ENCODE peak calls at places on chromosomes 12 and 14, in eight cellular contexts. Z is HL-60, E is neural progenitor cell, I is foreskin keratinocyte, G is GM13976, R is NB4, Y is A549, T is tibial nerve. C is an unnamed sample.

GRCh38 chr14:34344318-34344717 is 117.7 kb downstream of the SPTSSA start:
- DNase-seq in Z (no peak), E (no peak), I (no peak), G (no peak), R (no peak), Y (no peak), T (no peak), C (no peak)

GRCh38 chr14:66359500-66359899 is 126.7 kb upstream of the CCDC196 start:
- DNase-seq in Z (no peak), E (peak; percentile 79), I (no peak), G (peak; percentile 47), R (peak; percentile 64), Y (peak; percentile 41), T (no peak), C (peak; percentile 74)

GRCh38 chr12:45670339-45671065 is 59.0 kb upstream of the ARID2 start:
- DNase-seq in Z (peak; percentile 86), E (no peak), I (no peak), G (no peak), R (peak; percentile 93), Y (no peak), T (no peak), C (peak; percentile 73)

GRCh38 chr12:104297477-104298113 is 5.9 kb upstream of the EID3 start:
- DNase-seq in Z (no peak), E (no peak), I (no peak), G (no peak), R (no peak), Y (no peak), T (no peak), C (no peak)

GRCh38 chr14:68074765-68075381 is 255.3 kb downstream of the RAD51B start:
- DNase-seq in Z (no peak), E (no peak), I (no peak), G (no peak), R (no peak), Y (no peak), T (no peak), C (peak; percentile 55)

GRCh38 chr12:120639771-120640721 is at the start of gene CABP1:
- DNase-seq in Z (no peak), E (peak; percentile 85), I (no peak), G (peak; percentile 88), R (peak; percentile 64), Y (peak; percentile 56), T (no peak), C (peak; percentile 49)

GRCh38 chr12:114136656-114137055 is 170.5 kb upstream of the RBM19 start:
- DNase-seq in Z (no peak), E (no peak), I (no peak), G (no peak), R (no peak), Y (no peak), T (no peak), C (no peak)

GRCh38 chr12:77837876-77838291 is 7.2 kb downstream of the NAV3 start:
- DNase-seq in Z (no peak), E (no peak), I (no peak), G (no peak), R (no peak), Y (no peak), T (no peak), C (no peak)

GRCh38 chr12:130017571-130018449 is 114.0 kb upstream of the TMEM132D start:
- DNase-seq in Z (no peak), E (peak; percentile 30), I (peak; percentile 58), G (no peak), R (no peak), Y (no peak), T (no peak), C (no peak)

GRCh38 chr14:101518611-101519048 is 42.7 kb upstream of the DIO3 start:
- DNase-seq in Z (no peak), E (no peak), I (no peak), G (no peak), R (no peak), Y (no peak), T (peak; percentile 68), C (no peak)

GRCh38 chr14:67943947-67944346 is 124.4 kb downstream of the RAD51B start:
- DNase-seq in Z (peak; percentile 39), E (peak; percentile 92), I (peak; percentile 43), G (peak; percentile 48), R (peak; percentile 77), Y (peak; percentile 44), T (peak; percentile 92), C (peak; percentile 80)

GRCh38 chr14:29463727-29464370 is 463.8 kb downstream of the PRKD1 start:
- DNase-seq in Z (no peak), E (peak; percentile 24), I (no peak), G (no peak), R (no peak), Y (no peak), T (no peak), C (no peak)

GRCh38 chr12:51721281-51721940 is 127.1 kb downstream of the FIGNL2 start:
- DNase-seq in Z (peak; percentile 2), E (peak; percentile 65), I (no peak), G (peak; percentile 46), R (peak; percentile 6), Y (no peak), T (peak; percentile 8), C (peak; percentile 3)

GRCh38 chr14:61300209-61300608 is 19.1 kb upstream of the TMEM30B start:
- DNase-seq in Z (no peak), E (no peak), I (no peak), G (no peak), R (no peak), Y (no peak), T (no peak), C (no peak)

GRCh38 chr12:31906581-31907286 is 52.5 kb upstream of the RESF1 start:
- DNase-seq in Z (peak; percentile 92), E (no peak), I (no peak), G (no peak), R (peak; percentile 96), Y (no peak), T (peak; percentile 9), C (peak; percentile 78)

GRCh38 chr12:23262670-23263069 is 637.7 kb downstream of the ETNK1 start:
- DNase-seq in Z (no peak), E (no peak), I (peak; percentile 4), G (no peak), R (no peak), Y (no peak), T (no peak), C (no peak)

GRCh38 chr14:67618617-67619063 is 1.1 kb upstream of the ARG2 start:
- DNase-seq in Z (peak; percentile 6), E (peak; percentile 62), I (peak; percentile 42), G (peak; percentile 69), R (peak; percentile 71), Y (peak; percentile 67), T (peak; percentile 25), C (peak; percentile 72)

GRCh38 chr12:105020241-105020962 is 34.3 kb downstream of the NOPCHAP1 start:
- DNase-seq in Z (no peak), E (no peak), I (no peak), G (no peak), R (no peak), Y (no peak), T (no peak), C (no peak)

GRCh38 chr14:52950898-52951729 is at the start of gene FERMT2:
- DNase-seq in Z (no peak), E (peak; percentile 97), I (peak; percentile 18), G (peak; percentile 86), R (peak; percentile 30), Y (peak; percentile 78), T (peak; percentile 80), C (peak; percentile 58)

GRCh38 chr14:30655124-30655523 is 33.0 kb downstream of the SCFD1 start:
- DNase-seq in Z (no peak), E (no peak), I (no peak), G (no peak), R (no peak), Y (no peak), T (no peak), C (no peak)

GRCh38 chr12:94203796-94204195 is 55.4 kb downstream of the PLXNC1 start:
- DNase-seq in Z (no peak), E (no peak), I (no peak), G (no peak), R (no peak), Y (no peak), T (no peak), C (no peak)

GRCh38 chr12:102659200-102659911 is 179.0 kb upstream of the IGF1 start:
- DNase-seq in Z (no peak), E (no peak), I (no peak), G (no peak), R (peak; percentile 8), Y (no peak), T (no peak), C (no peak)
- TF ChIP-seq CTCF in Z (peak; percentile 10), E (peak; percentile 21), I (no peak), G (no peak), R (peak; percentile 50), Y (no peak), T (no peak), C (no peak)

GRCh38 chr12:118035194-118036041 is 18.9 kb downstream of the RFC5 start:
- DNase-seq in Z (no peak), E (peak; percentile 5), I (no peak), G (peak; percentile 75), R (no peak), Y (no peak), T (no peak), C (peak; percentile 84)
- TF ChIP-seq CTCF in Z (no peak), E (no peak), I (no peak), G (no peak), R (no peak), Y (no peak), T (no peak), C (no peak)

GRCh38 chr14:103770500-103770899 is 54.9 kb downstream of the ZFYVE21 start:
- DNase-seq in Z (no peak), E (no peak), I (no peak), G (no peak), R (no peak), Y (no peak), T (no peak), C (no peak)

GRCh38 chr14:103772078-103772712 is 56.6 kb downstream of the ZFYVE21 start:
- DNase-seq in Z (no peak), E (no peak), I (no peak), G (no peak), R (no peak), Y (no peak), T (no peak), C (no peak)

GRCh38 chr14:103775506-103775905 is 59.9 kb downstream of the ZFYVE21 start:
- DNase-seq in Z (no peak), E (no peak), I (no peak), G (no peak), R (no peak), Y (no peak), T (no peak), C (no peak)

GRCh38 chr14:103767306-103767894 is 51.8 kb downstream of the ZFYVE21 start:
- DNase-seq in Z (no peak), E (no peak), I (no peak), G (no peak), R (no peak), Y (no peak), T (no peak), C (no peak)

DNA sequence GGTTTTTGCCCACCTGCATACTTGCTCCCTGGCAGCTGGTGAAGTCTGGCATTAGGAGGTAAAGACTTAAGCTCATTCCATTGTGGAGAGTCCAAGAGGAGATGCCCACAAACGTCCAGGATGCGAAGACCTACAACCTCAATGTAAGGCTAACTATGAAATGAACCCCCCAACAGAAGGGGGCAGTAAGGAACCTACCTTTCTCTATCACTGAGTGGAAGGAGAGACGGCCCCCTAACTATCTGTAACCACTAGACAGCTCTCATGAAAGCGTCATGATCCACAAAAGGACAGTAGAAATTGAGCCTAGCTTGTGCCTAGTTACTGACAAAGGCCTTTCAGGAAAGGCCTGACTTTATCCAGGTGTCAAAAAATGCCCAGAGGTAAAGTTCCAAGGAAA is 55.3 kb downstream of the ZFYVE21 start:
- DNase-seq in Z (no peak), E (peak; percentile 21), I (no peak), G (no peak), R (peak; percentile 27), Y (no peak), T (no peak), C (peak; percentile 13)
- TF ChIP-seq CTCF in Z (no peak), E (peak; percentile 33), I (peak; percentile 43), G (no peak), R (peak; percentile 15), Y (no peak), T (no peak), C (no peak)

GRCh38 chr12:115922952-115923564 is 354.4 kb downstream of the MED13L start:
- DNase-seq in Z (peak; percentile 28), E (no peak), I (no peak), G (no peak), R (peak; percentile 67), Y (peak; percentile 40), T (no peak), C (peak; percentile 30)
- TF ChIP-seq CTCF in Z (peak; percentile 6), E (peak; percentile 36), I (peak; percentile 65), G (no peak), R (peak; percentile 77), Y (peak; percentile 37), T (no peak), C (peak; percentile 32)